ENCODE peak calls at places on chromosomes 1 and 21, in eight cellular contexts. G, X, S, C, U, V, B and M are unnamed samples.

GRCh38 chr1:217313096-217313495 is 317.8 kb downstream of the GPATCH2 start:
- DNase-seq in G (peak; percentile 64), X (no peak), S (no peak), C (no peak), U (no peak), V (no peak), B (no peak), M (no peak)

GRCh38 chr1:212752934-212753497 is 38.6 kb downstream of the NSL1 start:
- DNase-seq in G (no peak), X (no peak), S (peak; percentile 9), C (no peak), U (no peak), V (no peak), B (no peak), M (no peak)

GRCh38 chr1:169051171-169051570 is 55.3 kb upstream of the ATP1B1 start:
- DNase-seq in G (no peak), X (no peak), S (no peak), C (no peak), U (no peak), V (no peak), B (no peak), M (no peak)

GRCh38 chr1:237255071-237255470 is 213.1 kb downstream of the RYR2 start:
- DNase-seq in G (no peak), X (no peak), S (no peak), C (no peak), U (no peak), V (no peak), B (no peak), M (no peak)

GRCh38 chr1:112026018-112026417 is 36.5 kb upstream of the KCND3 start:
- DNase-seq in G (no peak), X (no peak), S (peak; percentile 61), C (no peak), U (no peak), V (no peak), B (no peak), M (no peak)

GRCh38 chr1:87452648-87453047 is 124.0 kb downstream of the LMO4 start:
- DNase-seq in G (no peak), X (no peak), S (no peak), C (no peak), U (no peak), V (no peak), B (no peak), M (no peak)

GRCh38 chr1:240122639-240123604 is 31.2 kb downstream of the FMN2 start:
- DNase-seq in G (no peak), X (no peak), S (peak; percentile 55), C (peak; percentile 23), U (no peak), V (no peak), B (no peak), M (no peak)

GRCh38 chr1:96521994-96522760 is 199.4 kb upstream of the PTBP2 start:
- DNase-seq in G (peak; percentile 69), X (no peak), S (peak; percentile 67), C (no peak), U (no peak), V (no peak), B (no peak), M (no peak)

GRCh38 chr1:145707183-145707867 is at the start of gene PDZK1:
- DNase-seq in G (no peak), X (no peak), S (no peak), C (no peak), U (no peak), V (no peak), B (no peak), M (no peak)

GRCh38 chr1:86471296-86471695 is 2.6 kb downstream of the CLCA1 start:
- DNase-seq in G (no peak), X (no peak), S (peak; percentile 18), C (no peak), U (no peak), V (no peak), B (no peak), M (no peak)

GRCh38 chr21:33396966-33397365 is 6.2 kb upstream of the IFNGR2 start:
- DNase-seq in G (no peak), X (no peak), S (peak; percentile 85), C (no peak), U (no peak), V (no peak), B (no peak), M (no peak)

GRCh38 chr1:46341222-46342083 is 846 bp downstream of the NSUN4 start:
- DNase-seq in G (no peak), X (no peak), S (no peak), C (no peak), U (no peak), V (no peak), B (no peak), M (no peak)

GRCh38 chr1:178243890-178244289 is 150.0 kb downstream of the RASAL2 start:
- DNase-seq in G (no peak), X (no peak), S (no peak), C (no peak), U (no peak), V (no peak), B (no peak), M (no peak)

GRCh38 chr1:153678519-153679336 is at the start of gene NPR1:
- DNase-seq in G (peak; percentile 19), X (peak; percentile 21), S (no peak), C (peak; percentile 35), U (no peak), V (peak; percentile 89), B (no peak), M (peak; percentile 22)

GRCh38 chr1:78839704-78840277 is 166.7 kb downstream of the ADGRL4 start:
- DNase-seq in G (peak; percentile 42), X (peak; percentile 13), S (peak; percentile 19), C (peak; percentile 66), U (peak; percentile 31), V (no peak), B (no peak), M (peak; percentile 28)

GRCh38 chr1:51960262-51960661 is 30.2 kb downstream of the RAB3B start:
- DNase-seq in G (no peak), X (no peak), S (no peak), C (no peak), U (no peak), V (no peak), B (no peak), M (no peak)

GRCh38 chr1:11594222-11594621 is 60.0 kb downstream of the FBXO2 start:
- DNase-seq in G (no peak), X (no peak), S (peak; percentile 14), C (peak; percentile 67), U (peak; percentile 10), V (no peak), B (no peak), M (no peak)

GRCh38 chr1:170032531-170033295 is 41.8 kb downstream of the KIFAP3 start:
- DNase-seq in G (no peak), X (no peak), S (peak; percentile 68), C (no peak), U (no peak), V (no peak), B (no peak), M (no peak)

GRCh38 chr1:175885247-175885646 is 141.9 kb upstream of the TNR start:
- DNase-seq in G (no peak), X (no peak), S (peak; percentile 54), C (no peak), U (no peak), V (peak; percentile 42), B (no peak), M (no peak)

GRCh38 chr1:67599085-67599484 is 85.9 kb upstream of the GADD45A start:
- DNase-seq in G (peak; percentile 45), X (no peak), S (peak; percentile 18), C (peak; percentile 36), U (no peak), V (no peak), B (no peak), M (no peak)

GRCh38 chr1:15206418-15207030 is 40.5 kb upstream of the FHAD1 start:
- DNase-seq in G (peak; percentile 86), X (no peak), S (peak; percentile 50), C (no peak), U (no peak), V (no peak), B (no peak), M (no peak)

GRCh38 chr1:93471911-93472310 is 24.0 kb downstream of the FNBP1L start:
- DNase-seq in G (peak; percentile 6), X (no peak), S (peak; percentile 86), C (no peak), U (no peak), V (no peak), B (no peak), M (no peak)

GRCh38 chr1:209601809-209602657 is 18.5 kb downstream of the CAMK1G start:
- DNase-seq in G (peak; percentile 39), X (no peak), S (peak; percentile 20), C (peak; percentile 56), U (peak; percentile 52), V (no peak), B (no peak), M (peak; percentile 18)

GRCh38 chr1:23396380-23396779 is 26.7 kb upstream of the ZNF436 start:
- DNase-seq in G (no peak), X (no peak), S (no peak), C (no peak), U (no peak), V (no peak), B (no peak), M (no peak)
- H3K27me3 ChIP-seq in G (no peaks in the 10 kb centered on the region), X (no peaks in the 10 kb centered on the region), S (no peaks in the 10 kb centered on the region), C (no peaks in the 10 kb centered on the region), U (no peaks in the 10 kb centered on the region), V (no peaks in the 10 kb centered on the region), B (no peaks in the 10 kb centered on the region), M (no peaks in the 10 kb centered on the region)

DNA sequence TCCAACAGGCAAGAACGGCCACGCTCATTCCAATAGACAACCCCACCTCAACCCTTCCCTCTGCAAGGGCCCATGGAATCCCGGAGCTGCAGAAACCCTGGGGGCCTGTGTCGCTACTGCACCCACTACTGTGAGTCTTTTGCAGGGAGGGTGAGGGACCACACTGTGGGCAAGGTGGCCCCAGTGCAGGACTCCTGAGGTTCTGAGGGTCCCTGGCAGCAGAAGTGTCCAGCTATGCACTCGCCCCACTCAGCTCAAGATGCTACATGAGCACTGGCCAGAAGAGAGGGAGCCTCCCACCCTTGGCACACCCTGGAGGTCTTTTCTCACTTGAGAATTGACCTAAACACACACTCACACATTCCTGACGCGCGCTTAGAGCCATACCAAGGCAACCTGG is 2.1 kb upstream of the PAX7 start:
- DNase-seq in G (no peak), X (no peak), S (no peak), C (no peak), U (no peak), V (no peak), B (no peak), M (no peak)
- H3K27me3 ChIP-seq in G (peaks cover 98% of the 10 kb centered on the region), X (peaks cover 10% of the 10 kb centered on the region), S (peaks cover 26% of the 10 kb centered on the region), C (peaks cover 99% of the 10 kb centered on the region), U (peaks cover 17% of the 10 kb centered on the region), V (peaks cover 86% of the 10 kb centered on the region), B (peaks cover 79% of the 10 kb centered on the region), M (peaks cover 16% of the 10 kb centered on the region)

DNA sequence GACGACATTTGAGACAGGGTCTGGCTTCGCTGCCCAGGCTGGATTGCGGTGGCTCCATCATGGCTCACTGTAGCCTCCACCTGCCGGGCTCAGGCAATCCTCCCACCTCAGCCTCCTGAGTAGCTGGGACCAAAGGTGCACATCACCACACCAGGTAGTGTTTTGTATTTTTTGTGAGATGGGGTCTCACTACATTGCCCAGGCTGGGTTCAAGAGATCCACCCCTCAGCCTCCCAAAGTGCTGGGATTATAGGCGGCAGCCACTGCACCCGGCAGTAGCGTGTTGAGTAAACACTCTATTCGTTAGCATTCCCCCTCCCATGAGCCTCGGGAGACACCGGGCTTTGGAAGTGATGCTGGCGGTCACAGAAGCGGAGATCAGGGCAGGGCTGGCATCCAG is 6.8 kb upstream of the C1QTNF12 start:
- DNase-seq in G (no peak), X (no peak), S (no peak), C (no peak), U (no peak), V (no peak), B (no peak), M (no peak)
- H3K27me3 ChIP-seq in G (no peaks in the 10 kb centered on the region), X (no peaks in the 10 kb centered on the region), S (no peaks in the 10 kb centered on the region), C (no peaks in the 10 kb centered on the region), U (no peaks in the 10 kb centered on the region), V (peaks cover 4% of the 10 kb centered on the region), B (no peaks in the 10 kb centered on the region), M (no peaks in the 10 kb centered on the region)

GRCh38 chr1:220528049-220528678 is at the start of gene MARK1:
- DNase-seq in G (peak; percentile 41), X (no peak), S (peak; percentile 49), C (peak; percentile 89), U (no peak), V (peak; percentile 90), B (peak; percentile 44), M (no peak)
- H3K27me3 ChIP-seq in G (no peaks in the 10 kb centered on the region), X (peaks cover 24% of the 10 kb centered on the region), S (peaks cover 9% of the 10 kb centered on the region), C (no peaks in the 10 kb centered on the region), U (no peaks in the 10 kb centered on the region), V (no peaks in the 10 kb centered on the region), B (peaks cover 72% of the 10 kb centered on the region), M (peaks cover 18% of the 10 kb centered on the region)